ENCODE peak calls at places on chromosomes 4 and X, in four cellular contexts. D, Z, J and W are unnamed samples.

GRCh38 chrX:2707334-2707760 is 16.3 kb downstream of the CD99 start:
- DNase-seq in D (peak; percentile 98), Z (no peak), J (peak; percentile 61), W (peak; percentile 64)

GRCh38 chr4:169397762-169398161 is 127.0 kb upstream of the SH3RF1 start:
- DNase-seq in D (peak; percentile 65), Z (no peak), J (no peak), W (no peak)

GRCh38 chr4:22434895-22435294 is 81.0 kb downstream of the ADGRA3 start:
- DNase-seq in D (peak; percentile 55), Z (peak; percentile 47), J (peak; percentile 75), W (peak; percentile 13)

GRCh38 chr4:114398386-114398785 is 200.2 kb upstream of the UGT8 start:
- DNase-seq in D (no peak), Z (no peak), J (no peak), W (no peak)

GRCh38 chr4:80484707-80485106 is 149.2 kb downstream of the CFAP299 start:
- DNase-seq in D (peak; percentile 22), Z (no peak), J (no peak), W (no peak)

GRCh38 chr4:56937262-56937661 is 29.6 kb downstream of the REST start:
- DNase-seq in D (peak; percentile 79), Z (no peak), J (no peak), W (peak; percentile 35)

GRCh38 chr4:136873555-136873954 is 658.7 kb downstream of the PCDH18 start:
- DNase-seq in D (no peak), Z (no peak), J (no peak), W (no peak)

GRCh38 chrX:48458711-48459110 is 11.3 kb downstream of the SLC38A5 start:
- DNase-seq in D (no peak), Z (no peak), J (no peak), W (no peak)

GRCh38 chr4:2179717-2180116 is 62.2 kb downstream of the HAUS3 start:
- DNase-seq in D (no peak), Z (no peak), J (no peak), W (no peak)

GRCh38 chrX:97126020-97126419 is 242.3 kb downstream of the RPA4 start:
- DNase-seq in D (peak; percentile 62), Z (no peak), J (no peak), W (no peak)

GRCh38 chr4:3107271-3108185 is 33.0 kb downstream of the HTT start:
- DNase-seq in D (peak; percentile 49), Z (no peak), J (no peak), W (no peak)

GRCh38 chr4:152063301-152064235 is 302.8 kb upstream of the GATB start:
- DNase-seq in D (peak; percentile 50), Z (no peak), J (no peak), W (no peak)

GRCh38 chr4:710916-711315 is 5.3 kb downstream of the PCGF3 start:
- DNase-seq in D (no peak), Z (no peak), J (no peak), W (no peak)

GRCh38 chr4:38310446-38311043 is 350.3 kb downstream of the PTTG2 start:
- DNase-seq in D (peak; percentile 28), Z (peak; percentile 98), J (no peak), W (no peak)

GRCh38 chr4:176767183-176767582 is 25.5 kb downstream of the VEGFC start:
- DNase-seq in D (peak; percentile 61), Z (no peak), J (no peak), W (no peak)

GRCh38 chrX:115362334-115363095 is 73.0 kb downstream of the LUZP4 start:
- DNase-seq in D (peak; percentile 20), Z (peak; percentile 23), J (no peak), W (no peak)

GRCh38 chr4:135177323-135177722 is 975.7 kb upstream of the PABPC4L start:
- DNase-seq in D (no peak), Z (no peak), J (no peak), W (no peak)

GRCh38 chr4:32778025-32778424 is 2057.9 kb downstream of the PCDH7 start:
- DNase-seq in D (no peak), Z (no peak), J (no peak), W (no peak)

GRCh38 chr4:157096439-157096838 is 20.5 kb downstream of the GLRB start:
- DNase-seq in D (peak; percentile 26), Z (no peak), J (no peak), W (no peak)

GRCh38 chrX:129726307-129727111 is 12.3 kb upstream of the XPNPEP2 start:
- DNase-seq in D (peak; percentile 73), Z (no peak), J (peak; percentile 75), W (peak; percentile 28)

GRCh38 chr4:174394915-174395314 is 111.2 kb downstream of the CEP44 start:
- DNase-seq in D (peak; percentile 73), Z (no peak), J (no peak), W (no peak)

GRCh38 chrX:133610056-133610455 is 194.8 kb upstream of the GPC4 start:
- DNase-seq in D (peak; percentile 20), Z (no peak), J (no peak), W (no peak)

GRCh38 chr4:101865501-101866062 is 75.1 kb downstream of the BANK1 start:
- DNase-seq in D (peak; percentile 65), Z (no peak), J (no peak), W (no peak)

GRCh38 chr4:1075266-1075665 is 38.1 kb downstream of the RNF212 start:
- DNase-seq in D (no peak), Z (no peak), J (no peak), W (no peak)

GRCh38 chr4:78749972-78750727 is 26.0 kb upstream of the BMP2K start:
- DNase-seq in D (no peak), Z (no peak), J (no peak), W (no peak)
- TF ChIP-seq EZH2phosphoT487 in D (no peak), Z (no peak), J (no peak), W (no peak)

GRCh38 chrX:38575888-38576287 is 14.5 kb downstream of the TSPAN7 start:
- DNase-seq in D (no peak), Z (no peak), J (no peak), W (no peak)

GRCh38 chrX:38583185-38583584 is 21.8 kb downstream of the TSPAN7 start:
- DNase-seq in D (no peak), Z (no peak), J (no peak), W (no peak)

GRCh38 chrX:38578152-38578551 is 16.8 kb downstream of the TSPAN7 start:
- DNase-seq in D (no peak), Z (no peak), J (no peak), W (no peak)

GRCh38 chrX:38574858-38575257 is 13.5 kb downstream of the TSPAN7 start:
- DNase-seq in D (no peak), Z (no peak), J (no peak), W (no peak)

DNA sequence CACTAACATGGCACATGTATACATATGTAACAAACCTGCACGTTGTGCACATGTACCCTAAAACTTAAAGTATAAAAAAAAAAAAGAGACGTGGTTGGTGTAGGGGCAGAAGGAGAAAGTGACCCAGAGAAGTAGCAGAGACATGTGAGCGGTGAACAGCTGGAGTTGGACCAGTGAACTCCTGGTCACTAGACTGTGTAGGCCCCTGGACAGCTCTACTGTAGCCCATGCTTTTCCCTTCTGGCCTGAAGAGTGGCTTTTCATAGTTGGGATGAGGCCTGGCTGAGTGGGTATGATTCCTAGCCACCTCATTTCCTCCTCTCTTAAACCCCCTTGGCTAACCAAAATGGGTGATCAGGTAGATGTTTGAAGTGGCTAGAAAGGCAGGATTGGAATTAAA is 16.4 kb downstream of the TSPAN7 start:
- DNase-seq in D (no peak), Z (no peak), J (no peak), W (no peak)
- H3K9ac ChIP-seq in D (no peak overlapping the region), Z (no peak overlapping the region), J (no peak overlapping the region), W (no peak overlapping the region)

GRCh38 chrX:13570245-13570573 is 808 bp downstream of the EGFL6 start:
- DNase-seq in D (no peak), Z (no peak), J (peak; percentile 13), W (no peak)
- TF ChIP-seq EZH2 in D (no peak), Z (no peak), J (no peak), W (no peak)

GRCh38 chrX:145735036-145735435 is 82.6 kb upstream of the SLITRK2 start:
- DNase-seq in D (no peak), Z (no peak), J (no peak), W (no peak)

GRCh38 chrX:145727476-145727875 is 90.2 kb upstream of the SLITRK2 start:
- DNase-seq in D (no peak), Z (no peak), J (peak; percentile 8), W (no peak)

GRCh38 chrX:145729635-145730034 is 88.0 kb upstream of the SLITRK2 start:
- DNase-seq in D (no peak), Z (no peak), J (no peak), W (no peak)
- TF ChIP-seq EZH2phosphoT487 in D (no peak), Z (no peak), J (no peak), W (no peak)

DNA sequence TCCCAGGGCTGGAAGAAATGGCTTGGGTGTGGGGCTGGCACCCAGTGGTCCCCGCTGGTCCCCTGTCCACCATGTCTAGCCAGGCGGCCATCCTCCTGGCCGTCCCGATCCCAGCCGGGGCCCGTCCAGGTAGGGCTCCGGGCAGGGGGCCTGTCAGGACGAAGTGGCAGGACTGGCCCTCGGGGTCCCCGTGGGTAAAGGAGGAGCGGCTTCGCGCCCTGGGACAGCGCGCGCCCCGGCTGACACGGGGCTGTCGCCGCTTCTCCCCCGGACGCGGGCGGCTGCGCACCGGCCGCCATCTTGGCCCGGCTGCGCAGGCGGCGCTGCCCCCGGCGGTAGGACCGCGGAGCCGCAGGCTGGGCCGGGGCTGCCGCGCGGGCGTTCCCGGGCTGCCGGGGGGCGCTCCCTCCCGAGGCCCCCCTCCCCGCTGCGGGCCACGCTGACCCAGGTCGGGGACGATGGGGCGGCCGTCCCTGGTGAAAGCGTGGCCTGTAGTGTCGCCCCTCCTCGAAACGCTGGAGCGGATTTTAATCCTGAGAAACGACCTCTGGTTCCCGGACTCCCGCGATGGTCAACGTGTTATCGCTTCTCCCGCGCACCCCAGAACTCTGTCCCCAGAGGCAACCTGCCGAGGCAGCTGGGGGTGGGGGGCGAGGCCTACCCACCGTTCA is 60.4 kb upstream of the BCOR start:
- DNase-seq in D (peak; percentile 62), Z (no peak), J (peak; percentile 83), W (no peak)
- H3K9ac ChIP-seq in D (peak overlapping the region; percentile 80), Z (no peak overlapping the region), J (no peak overlapping the region), W (peak overlapping the region; percentile 72)

GRCh38 chr4:133151681-133152329 is 2.7 kb downstream of the PCDH10 start:
- DNase-seq in D (no peak), Z (no peak), J (peak; percentile 74), W (no peak)
- TF ChIP-seq EZH2 in D (no peak), Z (no peak), J (peak; percentile 40), W (no peak)

GRCh38 chr4:121373841-121374240 is 7.0 kb downstream of the QRFPR start:
- DNase-seq in D (no peak), Z (no peak), J (no peak), W (no peak)

GRCh38 chr4:121376541-121376940 is 4.3 kb downstream of the QRFPR start:
- DNase-seq in D (no peak), Z (no peak), J (no peak), W (no peak)

GRCh38 chr4:121377065-121377464 is 3.8 kb downstream of the QRFPR start:
- DNase-seq in D (no peak), Z (no peak), J (no peak), W (no peak)

GRCh38 chr4:121376097-121376496 is 4.7 kb downstream of the QRFPR start:
- DNase-seq in D (no peak), Z (no peak), J (no peak), W (no peak)

GRCh38 chr4:121375262-121375661 is 5.6 kb downstream of the QRFPR start:
- DNase-seq in D (peak; percentile 61), Z (no peak), J (no peak), W (no peak)
- TF ChIP-seq EZH2phosphoT487 in D (no peak), Z (no peak), J (no peak), W (no peak)